ENCODE peak calls at places on chromosomes 12 and 14, in six cellular contexts. G is T47D; I is cardiac fibroblast; H is activated naive CD4-positive, alpha-beta T cell treated with anti-CD3 and anti-CD28 coated beads, Interleukin-2, amount 50 U/mL, for 16 hours; Q is AML-193; W is endothelial cell. F is an unnamed sample.

GRCh38 chr12:92408072-92408900 is 262.6 kb upstream of the BTG1 start:
- DNase-seq in G (peak), I (peak), H (peak), Q (peak), W (peak), F (peak)

GRCh38 chr14:58730793-58731464 is 93.2 kb downstream of the DACT1 start:
- DNase-seq in G (no peak), I (no peak), H (no peak), Q (no peak), W (no peak), F (no peak)

GRCh38 chr12:78698747-78699146 is 165.8 kb upstream of the SYT1 start:
- DNase-seq in G (peak), I (no peak), H (no peak), Q (no peak), W (no peak), F (no peak)

GRCh38 chr12:119540476-119540875 is 53.1 kb upstream of the TMEM233 start:
- DNase-seq in G (no peak), I (no peak), H (no peak), Q (no peak), W (no peak), F (no peak)

GRCh38 chr12:109461846-109462766 is 15.0 kb downstream of the KCTD10 start:
- DNase-seq in G (peak), I (peak), H (no peak), Q (no peak), W (peak), F (no peak)

GRCh38 chr14:36455241-36455627 is 64.8 kb downstream of the NKX2-1 start:
- DNase-seq in G (no peak), I (no peak), H (no peak), Q (no peak), W (no peak), F (no peak)

GRCh38 chr14:77109656-77110055 is 11.6 kb downstream of the CIPC start:
- DNase-seq in G (no peak), I (no peak), H (no peak), Q (no peak), W (no peak), F (no peak)

GRCh38 chr12:85531345-85531744 is 251.3 kb downstream of the ALX1 start:
- DNase-seq in G (no peak), I (no peak), H (no peak), Q (no peak), W (no peak), F (no peak)

GRCh38 chr12:101021442-101021841 is 188.6 kb downstream of the SLC5A8 start:
- DNase-seq in G (no peak), I (no peak), H (no peak), Q (no peak), W (no peak), F (no peak)

GRCh38 chr12:85626031-85626781 is 210.0 kb downstream of the RASSF9 start:
- DNase-seq in G (no peak), I (peak), H (no peak), Q (peak), W (no peak), F (peak)

F was measured in Kasumi-1.